ENCODE peak calls at places on chromosomes 2 and 18, in four cellular contexts. L is AG09319, X is tibial artery, S is colonic mucosa. C is an unnamed sample.

GRCh38 chr2:108324531-108325256 is 36.0 kb downstream of the SULT1C2 start:
- DNase-seq in L (no peak), X (no peak), S (no peak), C (no peak)

GRCh38 chr2:20609349-20609994 is 41.4 kb downstream of the HS1BP3 start:
- DNase-seq in L (no peak), X (peak; percentile 32), S (no peak), C (no peak)

GRCh38 chr2:51153236-51153635 is 121.3 kb upstream of the NRXN1 start:
- DNase-seq in L (no peak), X (no peak), S (no peak), C (no peak)

GRCh38 chr2:174688079-174688478 is 76.2 kb downstream of the CHRNA1 start:
- DNase-seq in L (no peak), X (no peak), S (no peak), C (no peak)

GRCh38 chr2:193966590-193966989 is 1690.4 kb upstream of the SLC39A10 start:
- DNase-seq in L (no peak), X (no peak), S (no peak), C (no peak)

GRCh38 chr2:192254444-192254843 is 59.7 kb upstream of the TMEFF2 start:
- DNase-seq in L (no peak), X (no peak), S (no peak), C (no peak)

GRCh38 chr18:48300463-48300961 is 108.7 kb downstream of the ZBTB7C start:
- DNase-seq in L (no peak), X (peak; percentile 46), S (peak; percentile 65), C (peak; percentile 46)

GRCh38 chr2:109345091-109345490 is 216.1 kb downstream of the SH3RF3 start:
- DNase-seq in L (no peak), X (no peak), S (no peak), C (no peak)

GRCh38 chr2:12284487-12284886 is 432.2 kb upstream of the TRIB2 start:
- DNase-seq in L (no peak), X (no peak), S (no peak), C (no peak)

GRCh38 chr2:240991378-240992263 is 6.8 kb upstream of the SNED1 start:
- DNase-seq in L (peak; percentile 69), X (peak; percentile 96), S (peak; percentile 63), C (peak; percentile 87)

GRCh38 chr2:218166791-218167190 is at the start of gene CXCR1:
- DNase-seq in L (no peak), X (no peak), S (no peak), C (no peak)

GRCh38 chr2:231710751-231711676 is 2.7 kb downstream of the PTMA start:
- DNase-seq in L (no peak), X (peak; percentile 48), S (peak; percentile 60), C (peak; percentile 39)

GRCh38 chr2:95300391-95300938 is 3.3 kb downstream of the KCNIP3 start:
- DNase-seq in L (no peak), X (no peak), S (peak; percentile 55), C (no peak)

GRCh38 chr2:181953773-181954537 is 31.7 kb upstream of the PPP1R1C start:
- DNase-seq in L (peak; percentile 46), X (peak; percentile 30), S (peak; percentile 83), C (peak; percentile 67)

GRCh38 chr2:239025081-239025801 is 177.4 kb downstream of the TWIST2 start:
- DNase-seq in L (no peak), X (no peak), S (no peak), C (no peak)

GRCh38 chr18:32358075-32358474 is 112.6 kb downstream of the GAREM1 start:
- DNase-seq in L (no peak), X (no peak), S (no peak), C (no peak)

GRCh38 chr2:98086491-98087446 is at the start of gene VWA3B:
- DNase-seq in L (no peak), X (no peak), S (peak; percentile 89), C (peak; percentile 79)

GRCh38 chr2:235940330-235940729 is 227.9 kb downstream of the GBX2 start:
- DNase-seq in L (peak; percentile 8), X (peak; percentile 44), S (no peak), C (no peak)

GRCh38 chr2:171837736-171838135 is 56.3 kb downstream of the SLC25A12 start:
- DNase-seq in L (no peak), X (no peak), S (no peak), C (no peak)

GRCh38 chr2:26848336-26849055 is 564 bp downstream of the DPYSL5 start:
- DNase-seq in L (no peak), X (no peak), S (no peak), C (no peak)

GRCh38 chr2:158478237-158478636 is 21.5 kb downstream of the PKP4 start:
- DNase-seq in L (no peak), X (no peak), S (no peak), C (no peak)

GRCh38 chr2:71620116-71620515 is 166.8 kb downstream of the DYSF start:
- DNase-seq in L (no peak), X (no peak), S (peak; percentile 4), C (peak; percentile 19)

GRCh38 chr2:46409756-46410155 is 69.6 kb upstream of the TMEM247 start:
- DNase-seq in L (no peak), X (no peak), S (no peak), C (no peak)

GRCh38 chr2:129892773-129893172 is 86.7 kb upstream of the RAB6C start:
- DNase-seq in L (no peak), X (no peak), S (no peak), C (no peak)

DNA sequence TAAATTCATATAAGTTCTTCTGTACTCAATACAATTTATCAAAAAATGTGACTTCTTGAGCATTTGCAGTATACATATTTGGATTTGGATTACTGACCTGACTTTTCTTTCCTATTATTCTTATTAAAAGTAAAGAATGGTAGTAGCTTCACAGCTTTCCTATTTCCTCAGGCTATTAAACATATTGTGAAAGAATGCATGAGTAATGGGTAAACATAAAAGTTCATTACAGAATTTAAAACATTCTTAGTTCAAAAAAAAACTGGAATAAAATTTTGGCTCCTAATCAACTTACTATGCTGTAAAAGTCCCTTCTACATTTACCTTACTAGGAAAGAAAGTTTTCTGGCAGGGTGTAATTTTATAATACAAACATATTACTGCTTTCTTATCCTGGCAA is 27.3 kb upstream of the C2orf66 start:
- DNase-seq in L (no peak), X (no peak), S (no peak), C (no peak)
- TF ChIP-seq CTCF in L (no peak), X (no peak), S (no peak), C (no peak)

DNA sequence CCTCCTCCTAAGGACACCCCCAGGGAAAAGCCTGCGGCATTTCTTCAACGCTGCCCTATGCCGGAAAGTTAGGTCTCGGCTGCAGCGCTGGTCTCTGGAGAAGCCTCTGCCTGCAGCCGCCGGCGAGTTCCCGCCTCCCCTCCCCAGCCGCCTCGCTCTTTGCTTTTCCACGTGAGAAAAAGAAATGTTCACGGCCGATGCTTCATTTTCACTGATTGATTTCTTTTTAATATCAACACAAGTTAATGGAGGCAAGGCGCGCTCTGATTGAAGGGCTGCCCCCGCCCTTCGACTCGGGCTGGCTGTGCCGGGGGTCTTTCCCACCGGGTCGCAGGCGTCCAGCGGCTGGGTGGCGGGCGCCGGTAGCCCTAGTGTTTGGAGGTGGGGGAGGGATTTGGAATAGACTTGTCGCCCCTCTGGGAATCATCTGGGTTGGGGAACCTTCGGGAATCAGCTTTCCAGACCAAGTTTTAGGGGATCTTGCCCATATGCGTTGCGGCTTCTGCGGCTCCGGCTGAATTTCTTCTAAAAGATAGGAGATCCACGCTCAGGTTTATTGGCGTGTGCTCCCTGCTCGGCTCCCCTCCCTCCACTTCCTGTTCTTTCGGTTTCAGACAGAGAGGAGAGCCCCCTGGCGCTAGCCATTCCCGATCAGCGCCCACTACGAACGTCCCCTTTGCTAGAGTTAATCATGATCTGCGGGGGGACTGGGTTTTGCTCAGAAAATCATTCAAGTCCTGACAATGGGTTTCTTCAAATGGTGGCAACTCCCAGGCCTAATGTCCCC is 4.1 kb downstream of the NRP2 start:
- DNase-seq in L (no peak), X (no peak), S (no peak), C (no peak)
- TF ChIP-seq CTCF in L (no peak), X (no peak), S (no peak), C (no peak)

GRCh38 chr2:96772903-96773675 is 12.4 kb downstream of the CNNM4 start:
- DNase-seq in L (no peak), X (no peak), S (no peak), C (no peak)

GRCh38 chr2:96769816-96770215 is 9.1 kb downstream of the CNNM4 start:
- DNase-seq in L (no peak), X (peak; percentile 65), S (no peak), C (no peak)

GRCh38 chr2:96770451-96770850 is 9.7 kb downstream of the CNNM4 start:
- DNase-seq in L (no peak), X (no peak), S (no peak), C (no peak)

GRCh38 chr2:96773922-96774321 is 13.2 kb downstream of the CNNM4 start:
- DNase-seq in L (no peak), X (no peak), S (no peak), C (no peak)

GRCh38 chr2:96771792-96772618 is 11.3 kb downstream of the CNNM4 start:
- DNase-seq in L (no peak), X (no peak), S (peak; percentile 86), C (peak; percentile 72)
- TF ChIP-seq CTCF in L (no peak), X (no peak), S (no peak), C (no peak)

GRCh38 chr18:25351773-25352628 is at the start of gene ZNF521:
- DNase-seq in L (peak; percentile 83), X (peak; percentile 90), S (peak; percentile 72), C (peak; percentile 78)

GRCh38 chr18:25349131-25349925 is 2.6 kb downstream of the ZNF521 start:
- DNase-seq in L (no peak), X (peak; percentile 45), S (no peak), C (no peak)

GRCh38 chr18:25349926-25350560 is 1.9 kb downstream of the ZNF521 start:
- DNase-seq in L (no peak), X (peak; percentile 23), S (peak; percentile 19), C (no peak)

GRCh38 chr18:25351280-25351772 is 640 bp downstream of the ZNF521 start:
- DNase-seq in L (no peak), X (peak; percentile 23), S (peak; percentile 23), C (no peak)

DNA sequence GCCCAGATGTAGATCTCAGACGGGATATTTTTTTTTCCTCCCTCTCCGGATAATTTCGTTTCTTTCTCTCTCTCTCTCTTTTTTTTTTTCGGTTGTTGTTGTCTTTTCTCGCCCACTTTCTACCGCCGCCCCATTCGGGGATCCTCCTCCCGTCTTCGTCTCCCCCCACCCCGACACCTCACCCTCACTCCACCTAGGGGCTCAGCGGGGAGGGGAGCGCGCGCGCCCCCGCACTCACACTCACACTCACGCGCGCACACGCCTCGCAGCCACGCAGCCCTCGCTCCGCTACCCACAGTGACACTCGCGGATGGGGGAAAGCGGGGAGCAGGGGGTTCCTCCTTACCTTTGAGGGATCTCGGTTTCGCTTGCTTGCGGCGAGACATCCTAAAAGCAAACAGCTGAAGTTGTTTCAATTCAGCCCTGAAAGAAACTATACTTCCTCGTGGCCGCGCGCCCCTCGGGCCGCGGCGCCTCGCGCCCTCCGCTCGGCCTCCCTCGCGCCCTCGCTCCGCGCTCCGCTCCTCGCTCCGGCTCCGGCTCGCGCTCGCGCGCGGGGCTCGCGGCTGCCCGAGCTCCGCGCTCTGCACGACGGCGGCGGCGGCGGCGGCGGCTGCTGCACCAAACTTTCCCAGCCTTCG is 1.3 kb downstream of the ZNF521 start:
- DNase-seq in L (no peak), X (peak; percentile 66), S (peak; percentile 26), C (no peak)
- TF ChIP-seq CTCF in L (no peak), X (no peak), S (no peak), C (no peak)

DNA sequence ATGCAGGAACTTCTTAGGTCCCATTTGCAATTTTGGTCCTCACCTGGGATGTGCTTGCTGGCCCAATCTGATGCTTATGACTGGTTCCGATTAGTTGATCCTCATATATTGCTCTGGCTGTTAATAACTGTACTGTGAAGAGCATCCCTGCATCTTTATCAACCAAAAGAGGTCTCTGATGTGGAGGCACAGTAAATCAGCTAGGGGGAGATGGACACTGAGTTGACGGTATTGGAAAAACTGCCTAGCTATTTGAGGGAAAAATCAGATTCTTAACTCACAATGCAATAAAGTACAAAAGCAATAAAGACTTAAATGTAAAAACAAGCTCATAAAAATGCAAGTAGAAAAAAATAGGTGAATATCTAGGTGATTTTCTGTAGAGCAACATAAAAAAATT is 188.0 kb upstream of the TCF4 start:
- DNase-seq in L (no peak), X (no peak), S (no peak), C (no peak)
- TF ChIP-seq CTCF in L (peak; percentile 5), X (no peak), S (no peak), C (no peak)